ENCODE peak calls at places on chromosome 4, in ten cellular contexts. R, F, W, K, X, L, I, P, H and D are unnamed samples.

GRCh38 chr4:114078636-114079035 is 99.2 kb upstream of the ARSJ start:
- DNase-seq in K (no peak), H (no peak), I (no peak), F (no peak), X (peak), W (no peak), P (no peak), L (no peak), R (no peak), D (no peak)

GRCh38 chr4:55781809-55782208 is 37.8 kb upstream of the EXOC1L start:
- DNase-seq in P (no peak), R (no peak), W (no peak), X (no peak), F (no peak), H (no peak), L (no peak), K (no peak), I (no peak), D (no peak)

GRCh38 chr4:151415978-151416377 is 7.0 kb downstream of the FHIP1A start:
- DNase-seq in W (no peak), K (no peak), F (no peak), H (no peak), I (no peak), X (peak), L (no peak), P (peak), R (no peak), D (no peak)

GRCh38 chr4:134666640-134667039 is 465.1 kb upstream of the PABPC4L start:
- DNase-seq in X (no peak), P (no peak), W (no peak), H (no peak), R (no peak), F (no peak), L (no peak), I (no peak), K (no peak), D (no peak)

GRCh38 chr4:32775049-32775448 is 2054.9 kb downstream of the PCDH7 start:
- DNase-seq in H (peak), R (no peak), W (no peak), I (peak), L (no peak), F (no peak), X (peak), K (peak), P (peak), D (no peak)

GRCh38 chr4:53905281-53905934 is 159.0 kb downstream of the CHIC2 start:
- DNase-seq in H (no peak), R (no peak), X (peak), K (no peak), F (no peak), W (no peak), I (no peak), L (no peak), P (peak), D (no peak)

GRCh38 chr4:144562019-144562740 is 83.8 kb upstream of the HHIP start:
- DNase-seq in R (no peak), I (no peak), F (no peak), P (no peak), L (no peak), X (peak), K (no peak), H (no peak), W (no peak), D (no peak)

GRCh38 chr4:74292111-74292870 is 16.0 kb upstream of the EPGN start:
- DNase-seq in W (no peak), K (no peak), L (no peak), I (no peak), R (no peak), P (no peak), F (no peak), H (no peak), X (no peak), D (no peak)

GRCh38 chr4:123746981-123747380 is 350.4 kb downstream of the SPRY1 start:
- DNase-seq in X (peak), L (no peak), R (no peak), W (no peak), K (peak), F (no peak), H (no peak), P (peak), I (no peak), D (no peak)

GRCh38 chr4:119206178-119206577 is 6.3 kb upstream of the USP53 start:
- DNase-seq in X (no peak), H (no peak), F (no peak), K (no peak), L (no peak), R (no peak), I (no peak), W (no peak), P (no peak), D (no peak)

GRCh38 chr4:182593864-182594263 is 323.3 kb downstream of the DCTD start:
- DNase-seq in F (no peak), H (no peak), R (no peak), W (no peak), P (peak), I (no peak), X (peak), L (no peak), K (no peak), D (no peak)

GRCh38 chr4:137124278-137124932 is 407.9 kb downstream of the PCDH18 start:
- DNase-seq in L (no peak), H (peak), K (peak), R (peak), F (no peak), I (peak), W (no peak), P (peak), X (peak), D (no peak)

GRCh38 chr4:6148506-6149205 is 51.7 kb downstream of the JAKMIP1 start:
- DNase-seq in L (no peak), R (no peak), K (no peak), P (no peak), H (no peak), F (no peak), W (no peak), X (no peak), I (no peak), D (no peak)

GRCh38 chr4:182142146-182143085 is 100.8 kb upstream of the TENM3 start:
- DNase-seq in L (peak), F (no peak), K (no peak), R (no peak), H (peak), X (peak), P (peak), I (no peak), W (peak), D (peak)

GRCh38 chr4:153546273-153546672 is 80.1 kb downstream of the TMEM131L start:
- DNase-seq in P (no peak), R (no peak), I (no peak), L (no peak), X (no peak), W (no peak), K (no peak), H (no peak), F (no peak), D (no peak)

GRCh38 chr4:37970702-37971101 is 10.5 kb downstream of the PTTG2 start:
- DNase-seq in X (peak), P (peak), I (peak), H (no peak), W (peak), F (peak), R (no peak), L (peak), K (peak), D (peak)